ENCODE peak calls at places on chromosomes 3 and 15, in five cellular contexts. Q, U, B, S and N are unnamed samples.

GRCh38 chr15:66948294-66948693 is 117.1 kb upstream of the SMAD3 start:
- DNase-seq in S (peak), U (no peak), B (no peak), Q (no peak), N (no peak)

GRCh38 chr3:51360806-51361205 is 24.3 kb upstream of the MANF start:
- DNase-seq in U (no peak), B (no peak), Q (no peak), S (no peak), N (no peak)

GRCh38 chr15:100831466-100831865 is 48.2 kb upstream of the ALDH1A3 start:
- DNase-seq in Q (no peak), U (no peak), S (no peak), B (no peak), N (no peak)

GRCh38 chr3:179037361-179037760 is 34.2 kb downstream of the ZMAT3 start:
- DNase-seq in Q (peak), B (peak), U (peak), S (peak), N (no peak)

GRCh38 chr3:187072582-187072981 is 66.7 kb downstream of the RPL39L start:
- DNase-seq in B (no peak), U (no peak), S (no peak), Q (no peak), N (no peak)

GRCh38 chr15:61201322-61201721 is 27.8 kb downstream of the RORA start:
- DNase-seq in U (no peak), S (no peak), B (no peak), Q (no peak), N (no peak)

GRCh38 chr15:29688981-29689723 is 133.1 kb downstream of the TJP1 start:
- DNase-seq in Q (no peak), B (no peak), S (no peak), U (no peak), N (no peak)

GRCh38 chr3:142028174-142028833 is 121.0 kb downstream of the TFDP2 start:
- DNase-seq in U (no peak), S (peak), Q (no peak), B (peak), N (no peak)

GRCh38 chr3:55000546-55000945 is 72.7 kb upstream of the LRTM1 start:
- DNase-seq in Q (no peak), B (no peak), U (no peak), S (peak), N (no peak)

GRCh38 chr3:176075046-176075445 is 1122.2 kb downstream of the TBL1XR1 start:
- DNase-seq in Q (no peak), S (no peak), U (no peak), B (no peak), N (no peak)

GRCh38 chr3:27596334-27596841 is 112.2 kb upstream of the SLC4A7 start:
- DNase-seq in S (peak), U (no peak), B (no peak), Q (no peak), N (no peak)

DNA sequence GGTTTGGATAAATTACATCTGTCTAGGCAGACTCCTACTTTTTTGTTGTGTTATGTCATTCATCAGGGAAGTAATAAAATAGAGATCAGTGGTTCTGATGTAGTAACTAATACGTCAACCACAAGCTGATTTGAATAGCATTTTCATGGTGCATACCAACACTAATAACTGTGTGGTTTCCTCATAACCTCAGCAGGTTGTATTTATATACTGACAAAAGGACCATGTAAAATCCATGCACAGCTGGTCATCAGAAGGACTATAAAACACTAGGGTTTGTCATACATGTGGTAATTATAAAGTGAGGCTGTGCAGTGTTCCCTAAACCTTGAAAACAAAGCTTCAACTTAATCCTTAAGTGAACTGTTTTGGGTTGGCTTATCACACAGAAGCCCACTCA is 216.8 kb upstream of the RBMS3 start:
- DNase-seq in U (no peak), S (peak), Q (no peak), B (no peak), N (no peak)
- H3K27ac ChIP-seq in U (no peak), S (no peak), Q (no peak), B (no peak), N (no peak)

GRCh38 chr3:139916271-139916670 is 18.7 kb upstream of the CLSTN2 start:
- DNase-seq in Q (no peak), B (no peak), U (no peak), S (no peak), N (no peak)

DNA sequence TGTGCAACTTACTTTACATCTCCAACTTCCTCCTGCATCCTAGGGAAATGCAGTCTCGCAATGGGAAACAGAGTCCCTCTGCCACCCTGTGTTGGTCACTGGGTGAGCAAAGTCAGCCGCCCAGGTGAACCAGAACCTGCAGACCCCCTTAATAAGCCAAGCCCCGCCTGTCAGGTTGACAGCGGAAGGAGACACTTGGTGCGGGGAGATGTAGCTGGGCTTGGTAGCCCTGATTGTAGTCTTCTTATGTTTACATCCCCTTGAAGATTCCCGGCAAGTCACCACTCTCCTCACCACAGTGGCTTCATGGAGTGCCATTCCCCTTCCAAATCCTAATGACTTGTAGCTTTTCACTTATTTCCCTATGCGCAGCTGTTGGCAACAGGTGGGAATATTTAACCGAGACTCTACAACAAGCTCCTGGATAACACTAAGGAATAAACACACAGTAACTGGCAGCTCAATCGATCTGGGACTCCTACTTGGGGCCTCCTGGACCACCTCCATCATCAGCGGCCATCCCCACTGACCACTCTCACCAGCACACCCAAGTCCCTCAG is 17.7 kb upstream of the CLSTN2 start:
- DNase-seq in U (no peak), Q (no peak), S (no peak), B (no peak), N (no peak)
- H3K27ac ChIP-seq in U (no peak), Q (no peak), S (no peak), B (no peak), N (no peak)

DNA sequence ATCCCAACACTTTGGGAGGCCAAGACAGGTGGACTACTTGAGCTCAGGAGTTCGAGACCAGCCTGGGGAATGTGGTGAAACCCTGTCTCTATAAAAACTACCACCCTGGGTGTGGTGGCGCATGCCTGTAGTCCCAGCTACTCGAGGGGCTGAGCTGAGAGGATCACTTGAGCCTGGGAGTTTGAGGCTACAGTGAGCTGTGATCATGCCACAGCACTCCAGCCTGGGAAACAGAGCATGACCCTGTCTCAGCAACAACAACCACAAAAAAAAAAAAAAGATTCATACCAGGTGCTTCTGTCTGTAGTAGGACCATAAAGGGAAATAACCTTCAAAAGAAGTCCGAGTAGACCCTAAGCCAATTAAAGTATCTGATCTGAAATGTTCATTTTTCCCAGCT is 94.5 kb downstream of the SERPINI1 start:
- DNase-seq in U (no peak), S (no peak), Q (no peak), B (no peak), N (no peak)
- H3K27ac ChIP-seq in U (no peak), S (no peak), Q (no peak), B (no peak), N (no peak)

GRCh38 chr3:19264424-19264823 is 116.1 kb downstream of the KCNH8 start:
- DNase-seq in U (no peak), B (no peak), Q (no peak), S (no peak), N (no peak)
- H3K27ac ChIP-seq in U (no peak), B (no peak), Q (no peak), S (no peak), N (no peak)

DNA sequence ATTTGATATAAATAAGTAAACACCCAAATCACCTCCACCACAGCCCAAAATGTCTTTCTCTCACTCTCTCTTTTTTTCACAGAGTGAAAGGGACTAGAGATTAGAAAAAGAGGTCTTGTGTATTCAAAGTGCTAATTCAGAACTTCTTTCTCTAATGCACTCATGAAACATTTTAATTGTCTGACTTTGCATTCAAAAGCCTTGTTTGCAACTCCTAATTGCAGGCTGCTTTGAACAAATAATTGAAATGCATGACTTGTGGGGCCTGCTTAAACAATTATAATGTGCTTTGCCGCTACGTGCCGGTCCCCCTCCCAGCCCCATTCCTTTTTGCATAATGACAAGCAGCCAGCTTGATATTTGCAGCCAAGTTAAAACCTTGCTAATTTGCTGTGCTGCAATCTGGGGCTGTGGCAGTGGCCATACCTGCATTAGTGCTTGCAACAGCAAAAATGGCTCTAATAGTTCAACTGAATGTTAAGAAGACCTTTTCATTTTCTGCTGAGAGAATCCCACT is 114.5 kb downstream of the FOXB1 start:
- DNase-seq in U (no peak), Q (no peak), B (no peak), S (no peak), N (no peak)
- H3K27ac ChIP-seq in U (no peak), Q (no peak), B (no peak), S (no peak), N (no peak)

GRCh38 chr3:53155763-53156162 is 5.2 kb upstream of the PRKCD start:
- DNase-seq in S (no peak), U (no peak), Q (no peak), B (no peak), N (no peak)
- H3K27ac ChIP-seq in S (no peak), U (no peak), Q (no peak), B (no peak), N (no peak)

DNA sequence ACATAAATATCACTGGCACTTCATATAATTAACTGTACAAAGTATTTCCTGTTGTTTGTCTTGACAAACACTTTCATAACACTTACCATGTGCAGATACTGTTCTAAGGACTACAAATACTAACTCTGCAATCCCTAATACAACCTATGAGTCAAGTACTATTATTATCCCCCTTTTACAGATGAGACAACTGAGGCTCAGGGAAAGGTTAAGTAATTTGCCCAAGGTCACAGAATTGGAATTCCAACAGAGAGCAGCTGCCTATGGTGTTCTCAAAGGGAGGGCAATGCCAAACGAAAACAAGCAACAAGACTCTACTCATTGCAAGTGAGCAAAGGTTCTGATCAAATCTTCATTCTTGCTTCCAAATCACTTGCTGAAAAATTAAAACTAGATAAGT is 85.9 kb downstream of the MAGI1 start:
- DNase-seq in Q (no peak), B (no peak), U (no peak), S (no peak), N (no peak)
- H3K27ac ChIP-seq in Q (no peak), B (no peak), U (no peak), S (no peak), N (peak)

DNA sequence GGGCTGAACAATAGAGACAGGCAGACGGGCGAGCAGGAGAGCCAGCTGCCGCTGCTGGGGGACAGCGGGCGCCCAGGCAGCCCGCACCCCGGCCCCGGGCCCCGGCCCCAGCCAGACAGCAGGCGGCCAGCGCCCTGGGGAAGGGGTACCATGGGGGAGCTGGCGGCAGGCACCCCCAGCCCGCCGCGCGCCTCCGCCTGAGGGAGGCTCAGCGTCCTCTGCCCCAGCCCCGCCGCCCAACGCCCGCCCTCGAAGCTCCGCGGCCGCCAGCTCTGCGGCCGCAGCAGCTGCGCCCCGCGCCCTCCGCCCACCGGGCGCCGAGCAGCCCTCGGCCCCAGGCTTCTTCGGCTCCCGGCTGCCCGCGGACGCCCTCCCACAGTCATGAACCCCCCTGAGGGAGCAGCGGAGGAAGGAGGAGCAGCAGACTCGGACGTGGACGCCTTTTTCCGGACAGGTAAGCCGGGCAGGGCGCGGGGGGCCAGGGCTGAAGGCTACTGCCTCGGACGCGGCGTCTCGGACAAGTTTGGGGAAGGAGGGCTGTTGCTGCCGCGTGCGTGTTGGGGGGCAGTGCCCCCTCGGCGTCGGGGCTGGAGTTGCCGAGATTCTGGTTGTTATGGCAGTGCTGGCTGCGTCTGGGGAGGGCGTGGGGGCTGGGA is 41.6 kb upstream of the ROPN1 start:
- DNase-seq in S (peak), B (peak), U (no peak), Q (peak), N (no peak)
- H3K27ac ChIP-seq in S (no peak), B (no peak), U (no peak), Q (peak), N (peak)

GRCh38 chr15:44264148-44264547 is 24.4 kb upstream of the GOLM2 start:
- DNase-seq in S (no peak), U (no peak), Q (no peak), B (no peak), N (no peak)

GRCh38 chr15:44265757-44266156 is 22.8 kb upstream of the GOLM2 start:
- DNase-seq in B (no peak), Q (no peak), S (no peak), U (no peak), N (no peak)

DNA sequence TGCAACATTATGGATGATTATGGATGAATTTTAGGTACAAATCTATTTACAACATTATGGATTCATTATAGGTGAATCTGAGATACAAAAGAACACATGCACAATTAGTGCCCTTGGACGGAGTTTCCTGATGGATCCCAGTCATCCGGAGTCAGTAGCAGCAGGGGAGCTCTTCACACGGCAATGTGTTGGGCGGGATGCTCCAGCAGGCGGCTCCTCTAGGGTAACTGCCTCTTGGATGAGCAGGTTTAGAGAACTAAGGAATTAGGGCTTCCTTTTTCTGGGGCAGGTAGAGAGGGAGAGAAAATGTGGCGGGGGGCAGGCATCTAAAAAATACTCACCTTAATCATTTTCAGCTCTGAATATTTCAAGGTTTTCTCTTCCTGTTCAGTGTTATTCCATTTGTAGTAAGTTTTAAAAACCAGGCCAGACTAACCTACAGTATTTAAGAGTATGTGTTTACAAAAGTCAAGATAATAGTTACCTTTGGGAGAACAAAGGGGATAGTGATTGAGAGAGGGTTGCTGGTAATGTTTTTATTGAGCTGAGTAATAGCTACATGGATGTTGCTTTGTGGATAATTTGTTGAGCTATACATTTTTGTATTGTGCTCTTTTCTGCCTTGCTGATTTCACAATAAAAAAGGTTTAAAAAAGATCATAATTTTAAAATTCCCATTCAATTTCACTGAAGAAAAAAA is 27.4 kb upstream of the GOLM2 start:
- DNase-seq in B (no peak), S (no peak), Q (no peak), U (no peak), N (no peak)
- H3K27ac ChIP-seq in B (no peak), S (no peak), Q (no peak), U (no peak), N (no peak)